ENCODE peak calls at places on chromosomes 4 and X, in eight cellular contexts. S is psoas muscle, H is nephron progenitor cell, T is endodermal cell, C is foreskin fibroblast, D is PC-3, W is lower leg skin, N is Calu3. Y is an unnamed sample.
A peak's percentile ranks its signal among the peaks of the same experiment; 100 is the strongest.

GRCh38 chrX:151370906-151371305 is 26.1 kb upstream of the VMA21 start:
- DNase-seq in W (no peak), T (peak; percentile 85), N (no peak), H (peak; percentile 56), S (no peak), C (no peak), D (no peak), Y (peak; percentile 12)

GRCh38 chrX:1378306-1378758 is 13.6 kb downstream of the SLC25A6 start:
- DNase-seq in W (no peak), D (no peak), N (no peak), S (no peak), H (no peak), C (no peak), T (peak; percentile 69), Y (no peak)

GRCh38 chr4:81698536-81698935 is 226.8 kb upstream of the RASGEF1B start:
- DNase-seq in W (no peak), C (no peak), D (no peak), H (peak; percentile 17), S (no peak), T (no peak), N (no peak), Y (no peak)

GRCh38 chr4:2072971-2073807 is 14.1 kb downstream of the NAT8L start:
- DNase-seq in T (peak; percentile 30), N (no peak), C (no peak), D (no peak), W (no peak), H (no peak), S (peak; percentile 47), Y (no peak)

GRCh38 chrX:78801522-78801921 is 54.0 kb downstream of the LPAR4 start:
- DNase-seq in C (no peak), W (no peak), S (no peak), H (no peak), D (no peak), N (no peak), T (no peak), Y (no peak)

GRCh38 chr4:94127707-94128328 is 79.8 kb upstream of the SMARCAD1 start:
- DNase-seq in D (peak; percentile 33), C (no peak), T (no peak), W (no peak), H (no peak), S (no peak), N (peak; percentile 21), Y (no peak)

GRCh38 chrX:33339219-33339618 is 127.9 kb upstream of the DMD start:
- DNase-seq in C (no peak), D (peak; percentile 1), W (no peak), N (peak; percentile 0), H (no peak), S (no peak), T (peak; percentile 43), Y (no peak)

GRCh38 chr4:69799337-69799736 is 38.9 kb upstream of the SULT1B1 start:
- DNase-seq in D (no peak), S (no peak), H (no peak), N (no peak), W (no peak), T (no peak), C (no peak), Y (no peak)

GRCh38 chrX:34656842-34657780 is at the start of gene TMEM47:
- DNase-seq in S (peak; percentile 84), T (peak; percentile 97), H (peak; percentile 91), N (peak; percentile 90), W (peak; percentile 25), D (peak; percentile 73), C (peak; percentile 61), Y (peak; percentile 67)

GRCh38 chrX:6729581-6729980 is 194.7 kb upstream of the VCX3A start:
- DNase-seq in N (no peak), C (no peak), S (no peak), D (no peak), H (no peak), T (no peak), W (no peak), Y (no peak)

DNA sequence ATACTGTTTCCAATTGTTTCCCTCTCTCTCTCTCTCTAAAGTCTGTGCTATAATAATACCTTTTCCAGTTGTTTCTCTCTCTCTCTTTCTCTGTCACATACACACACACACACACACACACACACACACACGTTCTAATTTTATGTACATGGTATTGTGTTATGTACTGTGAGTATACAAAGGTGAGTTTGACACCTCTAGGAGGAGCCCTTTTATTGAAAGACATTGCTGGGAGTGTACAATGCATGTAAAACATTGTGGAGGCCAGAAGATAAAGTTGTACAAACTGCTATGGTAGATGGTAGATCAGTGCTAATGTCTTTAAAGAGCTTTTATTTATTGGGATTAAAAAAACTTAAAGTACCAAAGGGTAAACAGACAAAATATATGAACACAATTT is 53.6 kb downstream of the BLTP1 start:
- DNase-seq in T (no peak), C (no peak), S (no peak), N (no peak), H (no peak), W (no peak), D (no peak), Y (no peak)
- TF ChIP-seq CTCF in T (no peak), C (no peak), S (no peak), N (no peak), H (no peak), W (no peak), D (peak; percentile 26), Y (no peak)

DNA sequence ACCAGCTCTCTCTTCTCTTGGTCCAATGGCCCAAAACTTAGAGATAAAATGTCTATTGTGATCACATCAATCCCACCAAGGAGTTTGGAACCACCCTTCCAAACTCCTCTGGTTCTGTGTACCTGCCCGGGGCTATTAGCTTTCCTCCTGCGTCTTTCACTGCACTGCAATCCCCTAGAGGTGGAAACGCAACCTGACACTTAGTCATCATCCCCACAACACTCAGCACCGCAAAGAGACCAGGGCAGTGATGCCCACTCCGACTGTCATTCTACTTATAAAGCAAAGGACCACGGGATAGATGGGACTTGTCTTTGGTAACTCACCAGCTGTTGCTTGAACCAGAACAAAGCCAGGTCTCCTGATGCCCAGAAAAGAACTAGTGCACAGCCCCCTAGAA is 22.0 kb downstream of the AFAP1 start:
- DNase-seq in D (no peak), C (no peak), S (no peak), W (no peak), H (no peak), T (no peak), N (no peak), Y (no peak)
- TF ChIP-seq CTCF in D (no peak), C (no peak), S (no peak), W (no peak), H (no peak), T (peak; percentile 53), N (no peak), Y (no peak)

DNA sequence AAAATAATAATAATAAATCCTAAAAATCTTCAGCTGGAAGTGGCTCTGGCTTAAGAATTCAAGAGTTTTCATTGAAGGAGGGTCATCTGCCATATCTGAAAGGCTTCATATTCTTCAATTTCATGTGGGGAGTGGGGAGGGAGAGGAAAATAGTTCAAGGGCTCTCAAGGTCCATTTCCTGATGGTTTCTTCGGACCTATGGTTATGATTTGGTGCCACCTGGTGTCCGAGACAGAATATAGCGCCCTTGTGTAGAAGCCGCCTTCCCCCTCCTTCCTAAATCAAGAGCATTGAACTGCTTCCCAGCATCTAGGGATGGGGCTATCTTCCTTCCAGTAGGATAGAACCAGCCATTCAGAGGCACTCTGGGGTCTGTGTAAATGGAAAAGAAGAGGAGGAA is 34.3 kb downstream of the NLGN3 start:
- DNase-seq in D (peak; percentile 76), C (peak; percentile 41), T (peak; percentile 80), S (no peak), H (peak; percentile 49), W (peak; percentile 25), N (peak; percentile 53), Y (peak; percentile 38)
- TF ChIP-seq CTCF in D (peak; percentile 74), C (peak; percentile 38), T (peak; percentile 79), S (peak; percentile 68), H (peak; percentile 53), W (no peak), N (peak; percentile 55), Y (peak; percentile 60)

GRCh38 chr4:4852591-4853362 is 6.7 kb upstream of the MSX1 start:
- DNase-seq in D (no peak), S (peak; percentile 54), N (peak; percentile 22), W (peak; percentile 44), H (peak; percentile 65), T (peak; percentile 88), C (peak; percentile 62), Y (peak; percentile 60)
- TF ChIP-seq CTCF in D (no peak), S (no peak), N (no peak), W (no peak), H (peak; percentile 49), T (peak; percentile 83), C (peak; percentile 30), Y (peak; percentile 47)

GRCh38 chr4:121823505-121824170 is at the start of gene CCNA2:
- DNase-seq in D (peak; percentile 96), W (peak; percentile 97), H (peak; percentile 95), S (peak; percentile 97), C (peak; percentile 96), T (peak; percentile 99), N (peak; percentile 88), Y (peak; percentile 92)
- TF ChIP-seq CTCF in D (no peak), W (no peak), H (no peak), S (no peak), C (no peak), T (no peak), N (no peak), Y (no peak)

GRCh38 chr4:600166-600565 is 24.1 kb upstream of the TMEM271 start:
- DNase-seq in C (no peak), N (no peak), T (no peak), D (no peak), S (no peak), H (no peak), W (no peak), Y (no peak)
- TF ChIP-seq CTCF in C (no peak), N (no peak), T (no peak), D (no peak), S (no peak), H (no peak), W (no peak), Y (no peak)